ENCODE peak calls at places on chromosomes 1 and 21, in nine cellular contexts. U, Q, A, I, F, X, R, C and K are unnamed samples.

GRCh38 chr1:198970919-198971318 is 332.1 kb downstream of the PTPRC start:
- DNase-seq in U (no peak), Q (no peak), A (no peak), I (no peak), F (no peak), X (no peak), R (no peak), C (no peak), K (no peak)

GRCh38 chr1:30668026-30668425 is 55.4 kb downstream of the MATN1 start:
- DNase-seq in U (no peak), Q (no peak), A (peak), I (no peak), F (no peak), X (no peak), R (no peak), C (no peak), K (no peak)

GRCh38 chr1:64187646-64188045 is 15.8 kb upstream of the UBE2U start:
- DNase-seq in U (no peak), Q (no peak), A (no peak), I (no peak), F (no peak), X (no peak), R (no peak), C (no peak), K (no peak)

GRCh38 chr1:172764378-172764777 is 105.5 kb downstream of the FASLG start:
- DNase-seq in U (no peak), Q (no peak), A (peak), I (peak), F (no peak), X (no peak), R (peak), C (no peak), K (no peak)

GRCh38 chr1:44810101-44810761 is 1.9 kb downstream of the BTBD19 start:
- DNase-seq in U (no peak), Q (no peak), A (peak), I (no peak), F (peak), X (peak), R (peak), C (no peak), K (peak)

GRCh38 chr1:227958617-227959324 is 11.0 kb upstream of the WNT9A start:
- DNase-seq in U (no peak), Q (no peak), A (peak), I (no peak), F (no peak), X (no peak), R (no peak), C (no peak), K (no peak)

GRCh38 chr21:29887313-29888009 is 52.3 kb downstream of the GRIK1 start:
- DNase-seq in U (no peak), Q (no peak), A (no peak), I (no peak), F (no peak), X (no peak), R (no peak), C (no peak), K (no peak)

GRCh38 chr21:44760376-44760775 is 41.2 kb downstream of the UBE2G2 start:
- DNase-seq in U (no peak), Q (no peak), A (no peak), I (no peak), F (no peak), X (no peak), R (no peak), C (no peak), K (no peak)

GRCh38 chr1:40824591-40825429 is 37.4 kb downstream of the CITED4 start:
- DNase-seq in U (no peak), Q (peak), A (no peak), I (no peak), F (no peak), X (no peak), R (no peak), C (peak), K (no peak)

GRCh38 chr1:94079056-94079990 is 41.6 kb downstream of the ABCA4 start:
- DNase-seq in U (no peak), Q (no peak), A (no peak), I (no peak), F (no peak), X (no peak), R (no peak), C (no peak), K (no peak)

GRCh38 chr21:44834951-44835646 is 17.2 kb upstream of the SUMO3 start:
- DNase-seq in U (no peak), Q (no peak), A (peak), I (no peak), F (no peak), X (no peak), R (no peak), C (no peak), K (no peak)

GRCh38 chr21:43603641-43604504 is 55.4 kb downstream of the HSF2BP start:
- DNase-seq in U (no peak), Q (no peak), A (no peak), I (no peak), F (no peak), X (peak), R (no peak), C (no peak), K (no peak)

GRCh38 chr1:163170331-163170730 is 32.4 kb downstream of the RGS5 start:
- DNase-seq in U (no peak), Q (no peak), A (no peak), I (no peak), F (no peak), X (no peak), R (no peak), C (peak), K (no peak)

GRCh38 chr1:163171826-163172225 is 30.9 kb downstream of the RGS5 start:
- DNase-seq in U (no peak), Q (no peak), A (no peak), I (no peak), F (no peak), X (no peak), R (no peak), C (no peak), K (no peak)

GRCh38 chr1:163169553-163169952 is 33.2 kb downstream of the RGS5 start:
- DNase-seq in U (no peak), Q (no peak), A (no peak), I (no peak), F (no peak), X (no peak), R (no peak), C (no peak), K (no peak)

GRCh38 chr1:163172596-163172995 is 30.1 kb downstream of the RGS5 start:
- DNase-seq in U (no peak), Q (no peak), A (no peak), I (no peak), F (no peak), X (no peak), R (no peak), C (peak), K (no peak)

DNA sequence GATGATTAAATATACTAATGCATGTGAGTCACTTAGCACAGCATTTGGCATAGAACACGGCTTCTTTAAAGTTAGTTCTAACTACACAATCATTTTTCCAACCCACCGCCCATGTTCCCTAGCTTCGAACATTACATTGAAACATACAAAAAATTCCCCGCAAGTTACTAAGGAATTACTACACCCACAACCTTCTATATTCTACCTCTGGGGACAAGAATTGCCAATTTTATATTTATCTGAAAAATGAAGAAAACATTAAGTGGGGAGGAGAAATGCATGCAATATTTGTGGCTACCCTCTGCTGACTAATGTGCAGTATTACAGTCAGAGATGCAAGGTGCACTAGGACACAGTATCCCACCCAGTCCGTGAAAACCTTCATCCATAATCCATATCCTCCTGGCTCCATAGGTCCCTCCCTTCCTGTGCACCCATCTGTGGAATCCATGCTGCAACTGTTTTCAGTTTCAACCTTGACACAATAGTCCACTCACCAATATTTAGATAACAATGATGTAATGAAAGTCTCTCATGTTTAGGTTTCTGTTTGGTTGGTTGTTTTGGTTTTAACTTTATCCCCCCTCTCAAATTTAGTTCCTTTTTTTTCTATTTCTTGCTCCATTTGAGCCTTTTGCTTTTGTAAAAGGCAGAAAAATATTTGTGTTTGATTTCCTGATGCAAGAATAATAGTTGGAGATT is 31.6 kb downstream of the RGS5 start:
- DNase-seq in U (no peak), Q (peak), A (no peak), I (no peak), F (no peak), X (no peak), R (no peak), C (no peak), K (no peak)
- TF ChIP-seq CTCF in U (no peak), Q (peak), A (no peak), I (no peak), F (no peak), X (peak), R (peak), C (peak), K (peak)

GRCh38 chr21:36542312-36543101 is 62.6 kb upstream of the CLDN14 start:
- DNase-seq in U (peak), Q (peak), A (no peak), I (no peak), F (no peak), X (no peak), R (no peak), C (no peak), K (no peak)
- TF ChIP-seq CTCF in U (peak), Q (peak), A (peak), I (no peak), F (no peak), X (no peak), R (no peak), C (peak), K (no peak)

GRCh38 chr1:210264521-210265380 is 32.2 kb downstream of the SERTAD4 start:
- DNase-seq in U (no peak), Q (peak), A (no peak), I (no peak), F (no peak), X (no peak), R (no peak), C (no peak), K (no peak)
- TF ChIP-seq CTCF in U (no peak), Q (peak), A (no peak), I (no peak), F (peak), X (no peak), R (peak), C (peak), K (no peak)

GRCh38 chr1:15100369-15101111 is 53.0 kb upstream of the TMEM51 start:
- DNase-seq in U (peak), Q (peak), A (no peak), I (peak), F (peak), X (peak), R (peak), C (no peak), K (no peak)

GRCh38 chr1:15101112-15101760 is 52.3 kb upstream of the TMEM51 start:
- DNase-seq in U (no peak), Q (no peak), A (no peak), I (no peak), F (no peak), X (no peak), R (no peak), C (no peak), K (no peak)

GRCh38 chr1:15099441-15100137 is 54.0 kb upstream of the TMEM51 start:
- DNase-seq in U (no peak), Q (peak), A (no peak), I (no peak), F (no peak), X (no peak), R (no peak), C (no peak), K (no peak)

GRCh38 chr1:15096293-15096692 is 57.3 kb upstream of the TMEM51 start:
- DNase-seq in U (no peak), Q (no peak), A (no peak), I (no peak), F (no peak), X (no peak), R (no peak), C (no peak), K (no peak)

GRCh38 chr1:15098366-15099125 is 55.0 kb upstream of the TMEM51 start:
- DNase-seq in U (no peak), Q (no peak), A (no peak), I (no peak), F (no peak), X (no peak), R (no peak), C (no peak), K (peak)
- TF ChIP-seq CTCF in U (no peak), Q (no peak), A (no peak), I (no peak), F (no peak), X (no peak), R (no peak), C (no peak), K (no peak)